ENCODE peak calls at places on chromosomes 4 and X, in four cellular contexts. M is WTC11, V is ELF-1, N is HFF-Myc. P is an unnamed sample.

GRCh38 chrX:41781500-41781899 is 57.5 kb downstream of the GPR82 start:
- DNase-seq in M (no peak), V (peak), N (no peak), P (peak)

GRCh38 chr4:165994706-165995105 is 121.7 kb downstream of the TLL1 start:
- DNase-seq in M (no peak), V (no peak), N (no peak), P (no peak)

GRCh38 chr4:56197387-56197786 is 189.9 kb downstream of the AASDH start:
- DNase-seq in M (no peak), V (no peak), N (no peak), P (no peak)

GRCh38 chr4:110197421-110198398 is 705 bp downstream of the ELOVL6 start:
- DNase-seq in M (peak), V (peak), N (peak), P (peak)

GRCh38 chr4:43485196-43485595 is 592.7 kb downstream of the GRXCR1 start:
- DNase-seq in M (no peak), V (no peak), N (no peak), P (no peak)

GRCh38 chr4:153488006-153488718 is 22.0 kb downstream of the TMEM131L start:
- DNase-seq in M (no peak), V (no peak), N (no peak), P (no peak)

GRCh38 chr4:87056884-87057283 is 122.1 kb downstream of the AFF1 start:
- DNase-seq in M (no peak), V (no peak), N (no peak), P (no peak)

GRCh38 chr4:150126201-150126879 is 48.1 kb downstream of the DCLK2 start:
- DNase-seq in M (no peak), V (no peak), N (no peak), P (no peak)

GRCh38 chr4:39154009-39154408 is 28.3 kb upstream of the WDR19 start:
- DNase-seq in M (no peak), V (no peak), N (no peak), P (no peak)